ENCODE peak calls at places on chromosomes 1 and 21, in six cellular contexts. U, M, B, R, L and P are unnamed samples.

GRCh38 chr1:1272341-1273151 is 1.1 kb downstream of the UBE2J2 start:
- DNase-seq in U (no peak), M (no peak), B (no peak), R (no peak), L (no peak), P (no peak)

GRCh38 chr1:113615425-113615824 is 143.9 kb downstream of the PHTF1 start:
- DNase-seq in U (no peak), M (no peak), B (no peak), R (no peak), L (no peak), P (no peak)

GRCh38 chr1:82506970-82507369 is 706.2 kb downstream of the ADGRL2 start:
- DNase-seq in U (no peak), M (no peak), B (no peak), R (no peak), L (no peak), P (no peak)

GRCh38 chr1:200724064-200724463 is 14.6 kb upstream of the CAMSAP2 start:
- DNase-seq in U (no peak), M (no peak), B (no peak), R (no peak), L (no peak), P (no peak)

GRCh38 chr1:167648978-167649752 is 19.1 kb downstream of the RCSD1 start:
- DNase-seq in U (no peak), M (no peak), B (no peak), R (no peak), L (no peak), P (no peak)

GRCh38 chr1:30686236-30686635 is 37.1 kb downstream of the MATN1 start:
- DNase-seq in U (no peak), M (no peak), B (no peak), R (no peak), L (no peak), P (no peak)

GRCh38 chr1:77044133-77044849 is 174.9 kb downstream of the PIGK start:
- DNase-seq in U (no peak), M (no peak), B (no peak), R (no peak), L (no peak), P (no peak)

GRCh38 chr1:174742805-174743653 is 256.7 kb upstream of the CACYBP start:
- DNase-seq in U (no peak), M (no peak), B (no peak), R (no peak), L (no peak), P (no peak)

GRCh38 chr1:232538224-232538942 is 91.5 kb downstream of the SIPA1L2 start:
- DNase-seq in U (no peak), M (no peak), B (no peak), R (peak), L (peak), P (no peak)

GRCh38 chr1:57835620-57836019 is 411.8 kb upstream of the DAB1 start:
- DNase-seq in U (no peak), M (no peak), B (no peak), R (no peak), L (no peak), P (no peak)

GRCh38 chr1:109624215-109625010 is 4.8 kb downstream of the AMPD2 start:
- DNase-seq in U (no peak), M (peak), B (no peak), R (no peak), L (no peak), P (no peak)

GRCh38 chr1:198168180-198168579 is 11.4 kb downstream of the NEK7 start:
- DNase-seq in U (no peak), M (no peak), B (no peak), R (no peak), L (no peak), P (no peak)

GRCh38 chr1:39960461-39960958 is 5.6 kb downstream of the MFSD2A start:
- DNase-seq in U (peak), M (peak), B (peak), R (no peak), L (no peak), P (peak)

GRCh38 chr1:231925864-231926263 is 299.3 kb downstream of the DISC1 start:
- DNase-seq in U (no peak), M (no peak), B (no peak), R (no peak), L (no peak), P (no peak)

GRCh38 chr21:33975548-33976081 is 60.0 kb upstream of the ATP5PO start:
- DNase-seq in U (no peak), M (no peak), B (peak), R (no peak), L (no peak), P (peak)

DNA sequence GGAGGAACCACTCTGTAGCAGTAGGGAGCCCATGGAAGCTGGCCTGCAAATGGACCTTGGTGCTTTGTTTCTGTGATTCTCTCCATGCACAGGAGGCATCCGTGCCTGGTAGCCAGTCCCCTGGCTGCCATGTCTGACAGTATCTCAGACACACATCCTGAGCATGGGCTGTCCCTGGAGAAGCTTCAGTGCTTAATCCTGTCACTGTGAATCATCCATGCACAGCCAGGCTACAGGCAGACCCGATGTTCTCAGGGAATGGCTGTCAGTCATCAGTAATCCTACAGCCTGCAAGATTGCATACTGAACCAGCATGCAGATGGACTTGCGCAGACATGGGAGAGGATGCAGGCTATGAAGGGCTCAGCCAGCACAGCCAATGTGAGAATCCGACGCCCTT is 606.3 kb upstream of the PLXNA2 start:
- DNase-seq in U (no peak), M (no peak), B (no peak), R (no peak), L (no peak), P (no peak)
- TF ChIP-seq CTCF in U (no peak), M (no peak), B (no peak), R (no peak), L (no peak), P (no peak)

GRCh38 chr21:14985306-14985705 is 79.5 kb downstream of the NRIP1 start:
- DNase-seq in U (no peak), M (no peak), B (no peak), R (no peak), L (no peak), P (no peak)
- H3K4me3 ChIP-seq in U (no peak), M (no peak), B (no peak), R (no peak), L (no peak), P (no peak)

DNA sequence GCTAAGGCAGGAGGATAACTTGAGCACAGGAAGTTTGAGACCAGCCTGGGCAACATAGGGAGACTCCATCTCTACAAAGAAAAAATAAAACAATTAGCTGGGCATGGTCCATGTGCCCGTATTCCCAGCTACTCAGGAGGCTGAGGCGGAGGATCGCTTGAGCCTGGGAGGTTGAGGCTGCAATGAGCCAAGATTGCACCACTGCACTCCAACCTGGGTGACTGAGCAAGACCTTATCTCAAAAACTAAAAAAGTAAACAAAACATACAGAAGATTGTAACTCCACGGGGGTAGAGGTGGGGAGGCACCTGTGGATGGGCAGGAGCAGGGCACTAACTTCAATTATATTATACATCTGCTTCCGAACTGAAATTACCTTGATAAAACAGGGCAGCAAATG is 4.6 kb downstream of the S100B start:
- DNase-seq in U (no peak), M (no peak), B (no peak), R (no peak), L (no peak), P (no peak)
- TF ChIP-seq GABPA in U (no peak), M (no peak), B (no peak), R (no peak), L (no peak), P (no peak)

DNA sequence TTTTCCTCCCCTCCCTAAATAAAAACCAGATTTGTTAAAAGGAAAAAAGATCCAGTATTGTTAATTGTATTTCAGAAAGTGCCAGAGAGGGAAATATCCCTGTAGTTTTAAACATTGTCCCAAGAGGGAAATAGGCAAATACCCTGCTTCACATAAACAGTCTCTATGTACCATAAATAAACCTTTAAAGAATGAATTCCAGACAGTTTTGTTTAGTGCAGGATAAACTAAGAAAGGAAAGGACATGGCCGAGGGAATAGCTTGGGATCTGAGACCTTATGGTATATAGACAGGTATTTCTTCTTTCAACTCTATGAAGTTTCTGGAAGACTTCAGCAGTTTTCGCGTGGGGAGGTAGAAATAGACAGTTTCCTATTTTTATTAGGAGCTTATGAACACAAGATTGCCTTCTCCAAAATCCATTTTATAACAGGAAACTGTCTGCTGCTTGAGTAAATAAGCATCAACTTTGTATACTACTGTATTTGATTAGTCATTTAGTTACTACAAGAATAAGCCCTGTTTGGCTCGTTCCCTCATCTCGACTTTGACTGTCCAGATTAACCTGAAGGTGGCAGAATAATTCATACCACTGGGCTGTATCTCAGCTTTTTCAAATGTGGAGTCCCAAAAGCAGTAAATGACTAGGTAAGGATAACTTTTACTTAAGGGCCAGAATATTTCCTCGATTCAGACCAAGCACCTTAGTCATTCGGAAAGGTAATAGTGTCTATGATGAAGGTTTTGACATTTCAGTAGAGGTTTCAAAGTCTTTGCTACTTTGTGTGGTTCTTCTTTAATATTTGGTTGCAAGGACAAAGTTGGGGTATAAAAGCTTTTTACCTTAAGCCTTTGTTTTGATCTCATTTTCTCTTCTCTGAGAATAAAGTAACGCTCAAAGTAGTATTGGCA is 177.5 kb downstream of the VPS13D start:
- DNase-seq in U (peak), M (peak), B (peak), R (peak), L (no peak), P (no peak)
- TF ChIP-seq CTCF in U (peak), M (peak), B (peak), R (peak), L (no peak), P (no peak)

GRCh38 chr1:156122519-156123355 is 8.2 kb downstream of the LMNA start:
- DNase-seq in U (peak), M (no peak), B (no peak), R (peak), L (no peak), P (no peak)
- H3K4me3 ChIP-seq in U (peak), M (peak), B (peak), R (peak), L (no peak), P (no peak)